ENCODE peak calls at places on chromosomes 13 and 19, in four cellular contexts. One of them, this sample, is unnamed.

GRCh38 chr19:15913384-15913783 is 15.5 kb upstream of the CYP4F2 start:
- DNase-seq in aorta: no peak
- DNase-seq in EL: no peak
- DNase-seq in HFFc6: no peak
- DNase-seq in this sample: no peak

GRCh38 chr13:37413161-37413560 is 185.4 kb downstream of the POSTN start:
- DNase-seq in aorta: no peak
- DNase-seq in EL: no peak
- DNase-seq in HFFc6: no peak
- DNase-seq in this sample: no peak

GRCh38 chr19:30063184-30064020 is 121.4 kb downstream of the URI1 start:
- DNase-seq in aorta: no peak
- DNase-seq in EL: no peak
- DNase-seq in HFFc6: no peak
- DNase-seq in this sample: no peak

GRCh38 chr13:100941377-100941776 is 266.8 kb upstream of the TMTC4 start:
- DNase-seq in aorta: no peak
- DNase-seq in EL: no peak
- DNase-seq in HFFc6: no peak
- DNase-seq in this sample: no peak

GRCh38 chr13:48069573-48069972 is 25.3 kb downstream of the MED4 start:
- DNase-seq in aorta: no peak
- DNase-seq in EL: no peak
- DNase-seq in HFFc6: no peak
- DNase-seq in this sample: no peak

GRCh38 chr13:37495046-37495445 is 103.5 kb downstream of the POSTN start:
- DNase-seq in aorta: no peak
- DNase-seq in EL: peak; percentile 75
- DNase-seq in HFFc6: peak; percentile 69
- DNase-seq in this sample: peak; percentile 48

GRCh38 chr13:62697702-62698101 is 1282.1 kb upstream of the PCDH20 start:
- DNase-seq in aorta: no peak
- DNase-seq in EL: no peak
- DNase-seq in HFFc6: no peak
- DNase-seq in this sample: no peak

GRCh38 chr13:80171096-80171495 is 169.8 kb downstream of the SPRY2 start:
- DNase-seq in aorta: no peak
- DNase-seq in EL: peak; percentile 11
- DNase-seq in HFFc6: no peak
- DNase-seq in this sample: no peak

GRCh38 chr19:38290631-38291147 is 13.4 kb upstream of the C19orf33 start:
- DNase-seq in aorta: no peak
- DNase-seq in EL: peak; percentile 96
- DNase-seq in HFFc6: peak; percentile 93
- DNase-seq in this sample: no peak

GRCh38 chr13:94494021-94494420 is 14.5 kb upstream of the DCT start:
- DNase-seq in aorta: no peak
- DNase-seq in EL: no peak
- DNase-seq in HFFc6: no peak
- DNase-seq in this sample: peak; percentile 22

GRCh38 chr13:19587635-19588300 is 26.4 kb upstream of the TPTE2 start:
- DNase-seq in aorta: no peak
- DNase-seq in EL: peak; percentile 70
- DNase-seq in HFFc6: peak; percentile 77
- DNase-seq in this sample: no peak

GRCh38 chr13:91813255-91813654 is 414.8 kb downstream of the GPC5 start:
- DNase-seq in aorta: no peak
- DNase-seq in EL: no peak
- DNase-seq in HFFc6: no peak
- DNase-seq in this sample: no peak

GRCh38 chr13:98450495-98451167 is 126.3 kb downstream of the STK24 start:
- DNase-seq in aorta: no peak
- DNase-seq in EL: no peak
- DNase-seq in HFFc6: no peak
- DNase-seq in this sample: no peak

GRCh38 chr13:97491452-97491851 is 57.5 kb downstream of the RAP2A start:
- DNase-seq in aorta: no peak
- DNase-seq in EL: no peak
- DNase-seq in HFFc6: no peak
- DNase-seq in this sample: no peak

GRCh38 chr13:30997697-30998547 is 65.5 kb downstream of the TEX26 start:
- DNase-seq in aorta: no peak
- DNase-seq in EL: no peak
- DNase-seq in HFFc6: no peak
- DNase-seq in this sample: no peak

GRCh38 chr19:6476155-6476895 is 5.3 kb downstream of the DENND1C start:
- DNase-seq in aorta: peak; percentile 63
- DNase-seq in EL: peak; percentile 60
- DNase-seq in HFFc6: peak; percentile 4
- DNase-seq in this sample: no peak

GRCh38 chr19:35134601-35135091 is at the start of gene LGI4:
- DNase-seq in aorta: no peak
- DNase-seq in EL: no peak
- DNase-seq in HFFc6: no peak
- DNase-seq in this sample: no peak

GRCh38 chr13:31951215-31951678 is 80.3 kb upstream of the FRY start:
- DNase-seq in aorta: peak; percentile 88
- DNase-seq in EL: no peak
- DNase-seq in HFFc6: no peak
- DNase-seq in this sample: no peak

GRCh38 chr19:50326101-50326664 is 3.0 kb downstream of the KCNC3 start:
- DNase-seq in aorta: no peak
- DNase-seq in EL: no peak
- DNase-seq in HFFc6: no peak
- DNase-seq in this sample: no peak

GRCh38 chr13:100464006-100464405 is 124.6 kb downstream of the GGACT start:
- DNase-seq in aorta: no peak
- DNase-seq in EL: no peak
- DNase-seq in HFFc6: no peak
- DNase-seq in this sample: no peak

GRCh38 chr13:100594255-100594654 is 5.7 kb upstream of the GGACT start:
- DNase-seq in aorta: no peak
- DNase-seq in EL: no peak
- DNase-seq in HFFc6: no peak
- DNase-seq in this sample: no peak

GRCh38 chr19:2798733-2799132 is 13.4 kb downstream of the THOP1 start:
- DNase-seq in aorta: no peak
- DNase-seq in EL: peak; percentile 7
- DNase-seq in HFFc6: no peak
- DNase-seq in this sample: no peak

GRCh38 chr19:13996928-13997636 is 9.0 kb downstream of the RFX1 start:
- DNase-seq in aorta: peak; percentile 33
- DNase-seq in EL: no peak
- DNase-seq in HFFc6: no peak
- DNase-seq in this sample: no peak

GRCh38 chr19:46607441-46607841 is 6.3 kb downstream of the CALM3 start:
- DNase-seq in aorta: peak; percentile 50
- DNase-seq in EL: no peak
- DNase-seq in HFFc6: no peak
- DNase-seq in this sample: peak; percentile 80

GRCh38 chr19:1026189-1027019 is at the start of gene CNN2:
- DNase-seq in aorta: peak; percentile 89
- DNase-seq in EL: peak; percentile 81
- DNase-seq in HFFc6: peak; percentile 46
- DNase-seq in this sample: no peak

GRCh38 chr19:45253396-45254027 is 2.4 kb downstream of the MARK4 start:
- DNase-seq in aorta: no peak
- DNase-seq in EL: peak; percentile 21
- DNase-seq in HFFc6: peak; percentile 16
- DNase-seq in this sample: no peak

GRCh38 chr13:102038787-102039186 is 363.1 kb downstream of the FGF14 start:
- DNase-seq in aorta: no peak
- DNase-seq in EL: no peak
- DNase-seq in HFFc6: no peak
- DNase-seq in this sample: no peak

GRCh38 chr19:2294377-2295335 is 12.7 kb upstream of the PEAK3 start:
- DNase-seq in aorta: peak; percentile 54
- DNase-seq in EL: peak; percentile 69
- DNase-seq in HFFc6: peak; percentile 67
- DNase-seq in this sample: no peak

GRCh38 chr13:20363604-20364003 is 131.5 kb upstream of the GJB6 start:
- DNase-seq in aorta: no peak
- DNase-seq in EL: no peak
- DNase-seq in HFFc6: no peak
- DNase-seq in this sample: no peak

GRCh38 chr13:36124236-36124822 is 6.9 kb downstream of the DCLK1 start:
- DNase-seq in aorta: peak; percentile 56
- DNase-seq in EL: peak; percentile 29
- DNase-seq in HFFc6: peak; percentile 6
- DNase-seq in this sample: no peak

GRCh38 chr19:48249502-48250014 is 6.2 kb downstream of the CARD8 start:
- DNase-seq in aorta: peak; percentile 75
- DNase-seq in EL: no peak
- DNase-seq in HFFc6: no peak
- DNase-seq in this sample: no peak

GRCh38 chr19:2282062-2282861 is at the start of gene PEAK3:
- DNase-seq in aorta: peak; percentile 90
- DNase-seq in EL: peak; percentile 62
- DNase-seq in HFFc6: no peak
- DNase-seq in this sample: no peak

GRCh38 chr13:67557642-67558241 is 327.6 kb upstream of the PCDH9 start:
- DNase-seq in aorta: no peak
- DNase-seq in EL: no peak
- DNase-seq in HFFc6: no peak
- DNase-seq in this sample: no peak

GRCh38 chr19:42010245-42011126 is 16.5 kb upstream of the ATP1A3 start:
- DNase-seq in aorta: no peak
- DNase-seq in EL: peak; percentile 49
- DNase-seq in HFFc6: no peak
- DNase-seq in this sample: no peak

GRCh38 chr19:51784922-51785690 is 9.9 kb upstream of the FPR3 start:
- DNase-seq in aorta: peak; percentile 85
- DNase-seq in EL: peak; percentile 80
- DNase-seq in HFFc6: peak; percentile 80
- DNase-seq in this sample: no peak

GRCh38 chr13:73572824-73573223 is 514.0 kb downstream of the KLF5 start:
- DNase-seq in aorta: no peak
- DNase-seq in EL: no peak
- DNase-seq in HFFc6: no peak
- DNase-seq in this sample: no peak

GRCh38 chr19:15072930-15073647 is 8.9 kb upstream of the OR1I1 start:
- DNase-seq in aorta: no peak
- DNase-seq in EL: peak; percentile 72
- DNase-seq in HFFc6: no peak
- DNase-seq in this sample: no peak

GRCh38 chr13:77737583-77738200 is 40.2 kb downstream of the SLAIN1 start:
- DNase-seq in aorta: no peak
- DNase-seq in EL: no peak
- DNase-seq in HFFc6: no peak
- DNase-seq in this sample: no peak

GRCh38 chr19:907183-907853 is 5.7 kb downstream of the R3HDM4 start:
- DNase-seq in aorta: no peak
- DNase-seq in EL: no peak
- DNase-seq in HFFc6: no peak
- DNase-seq in this sample: no peak

GRCh38 chr13:38012096-38012495 is 142.5 kb upstream of the TRPC4 start:
- DNase-seq in aorta: no peak
- DNase-seq in EL: no peak
- DNase-seq in HFFc6: no peak
- DNase-seq in this sample: no peak